ENCODE peak calls at places on chromosome 12, in six cellular contexts. K is adipocyte, A is fibroblast of lung, D is H1, W is prostate gland, B is lower lobe of right lung. I is an unnamed sample. For H3K4me1 and H3K36me3, the result is how much of the 10 kb centered on the place peaks cover.

GRCh38 chr12:127640181-127640886 is 626.6 kb upstream of the TMEM132C start:
- DNase-seq in K (no peak), A (peak), D (no peak), W (no peak), B (no peak), I (no peak)

GRCh38 chr12:49059385-49060232 is 985 bp downstream of the KMT2D start:
- DNase-seq in K (peak), A (peak), D (no peak), W (no peak), B (no peak), I (no peak)

GRCh38 chr12:96221391-96221790 is 27.2 kb downstream of the ELK3 start:
- DNase-seq in K (no peak), A (no peak), D (no peak), W (no peak), B (no peak), I (no peak)

GRCh38 chr12:91111366-91112321 is at the start of gene LUM:
- DNase-seq in K (peak), A (peak), D (no peak), W (no peak), B (no peak), I (no peak)

GRCh38 chr12:56645201-56645716 is 525 bp downstream of the ATP5F1B start:
- DNase-seq in K (peak), A (no peak), D (no peak), W (no peak), B (no peak), I (no peak)

GRCh38 chr12:132188451-132189298 is 44.4 kb downstream of the NOC4L start:
- DNase-seq in K (no peak), A (no peak), D (no peak), W (no peak), B (no peak), I (no peak)

GRCh38 chr12:43758728-43759563 is at the start of the genes IRAK4 and PUS7L:
- DNase-seq in K (peak), A (peak), D (no peak), W (peak), B (peak), I (peak)

GRCh38 chr12:128365831-128366231 is 98.9 kb downstream of the TMEM132C start:
- DNase-seq in K (peak), A (no peak), D (no peak), W (no peak), B (no peak), I (no peak)

DNA sequence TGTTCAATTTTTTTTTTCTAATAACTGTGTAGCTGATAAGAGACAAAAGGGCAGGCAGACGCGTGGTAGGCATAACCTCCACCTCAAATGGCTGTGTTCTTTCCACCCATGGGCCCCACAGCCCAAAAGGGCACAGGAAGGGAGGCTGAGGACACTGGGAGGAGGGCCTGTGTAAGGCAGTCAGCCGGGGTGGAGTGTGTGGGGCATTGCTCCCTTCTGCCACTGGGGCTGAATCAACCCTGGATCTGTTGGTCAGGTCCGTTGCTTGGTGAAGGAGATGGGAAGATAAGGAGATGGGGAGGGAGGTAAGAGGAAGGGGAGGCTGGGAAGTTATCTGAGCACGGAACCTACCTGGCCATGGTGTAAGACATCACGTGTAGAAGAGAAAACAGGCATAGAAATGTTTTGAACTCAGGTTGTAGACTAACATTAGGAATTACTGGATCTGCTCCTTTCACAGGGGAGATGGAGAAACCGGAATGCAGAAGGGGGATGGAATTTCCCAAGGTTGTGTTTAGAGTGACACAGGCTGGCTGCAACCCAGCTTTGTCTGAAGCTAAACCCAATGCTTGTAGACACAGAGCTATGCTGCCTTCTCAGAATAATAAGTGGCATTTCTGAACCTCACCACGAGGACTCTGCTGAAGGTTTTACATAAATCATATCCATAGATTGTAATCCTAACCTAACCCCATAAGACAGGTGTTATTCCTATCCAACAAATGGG is 138.5 kb upstream of the NOS1 start:
- DNase-seq in K (no peak), A (no peak), D (no peak), W (no peak), B (no peak), I (no peak)
- H3K4me1 ChIP-seq in K (under half), A (under half), D (under half), W (under half), B (under half), I (under half)

GRCh38 chr12:120186654-120187053 is 7.9 kb downstream of the GCN1 start:
- DNase-seq in K (no peak), A (no peak), D (no peak), W (no peak), B (no peak), I (no peak)

GRCh38 chr12:120190985-120191480 is 3.5 kb downstream of the GCN1 start:
- DNase-seq in K (no peak), A (no peak), D (no peak), W (no peak), B (no peak), I (no peak)

GRCh38 chr12:120194226-120194533 is 335 bp downstream of the GCN1 start:
- DNase-seq in K (no peak), A (no peak), D (no peak), W (no peak), B (no peak), I (no peak)

GRCh38 chr12:120194534-120195395 is at the start of gene GCN1:
- DNase-seq in K (peak), A (peak), D (peak), W (peak), B (peak), I (peak)

DNA sequence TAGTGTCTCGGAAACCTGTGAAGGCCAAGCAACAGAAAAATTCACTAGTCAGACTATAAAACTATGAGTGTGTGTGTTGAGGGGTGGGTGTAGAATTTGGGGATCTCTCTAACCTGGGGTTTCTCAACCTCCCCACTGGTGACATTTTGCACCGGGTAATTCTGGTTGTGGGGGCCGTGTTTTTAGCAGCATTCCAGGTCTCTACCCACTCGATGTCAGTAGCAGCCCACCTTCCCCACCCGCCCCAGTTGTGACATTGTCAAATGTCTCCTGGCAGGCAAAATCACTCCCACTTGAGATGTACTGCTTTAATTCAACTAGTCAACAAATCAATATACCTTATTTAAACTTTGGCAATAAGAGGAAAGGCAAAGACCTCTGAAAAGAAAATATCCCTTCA is 4.1 kb downstream of the GCN1 start:
- DNase-seq in K (no peak), A (no peak), D (no peak), W (no peak), B (no peak), I (no peak)
- H3K36me3 ChIP-seq in K (under half), A (under half), D (under half), W (under half), B (half or more), I (under half)

GRCh38 chr12:172732-173161 is 41.2 kb downstream of the SLC6A12 start:
- DNase-seq in K (no peak), A (no peak), D (no peak), W (no peak), B (no peak), I (no peak)

GRCh38 chr12:176321-177181 is 37.4 kb downstream of the SLC6A12 start:
- DNase-seq in K (peak), A (peak), D (no peak), W (no peak), B (no peak), I (peak)

GRCh38 chr12:175250-175649 is 38.7 kb downstream of the SLC6A12 start:
- DNase-seq in K (no peak), A (peak), D (no peak), W (no peak), B (no peak), I (no peak)

GRCh38 chr12:175759-176158 is 38.2 kb downstream of the SLC6A12 start:
- DNase-seq in K (no peak), A (no peak), D (no peak), W (no peak), B (no peak), I (no peak)

GRCh38 chr12:174596-174995 is 39.4 kb downstream of the SLC6A12 start:
- DNase-seq in K (no peak), A (no peak), D (no peak), W (no peak), B (no peak), I (no peak)
- H3K4me1 ChIP-seq in K (under half), A (under half), D (under half), W (under half), B (under half), I (under half)

GRCh38 chr12:106078358-106079025 is 60.3 kb downstream of the NUAK1 start:
- DNase-seq in K (peak), A (peak), D (no peak), W (no peak), B (no peak), I (no peak)
- H3K36me3 ChIP-seq in K (half or more), A (under half), D (under half), W (under half), B (under half), I (under half)

DNA sequence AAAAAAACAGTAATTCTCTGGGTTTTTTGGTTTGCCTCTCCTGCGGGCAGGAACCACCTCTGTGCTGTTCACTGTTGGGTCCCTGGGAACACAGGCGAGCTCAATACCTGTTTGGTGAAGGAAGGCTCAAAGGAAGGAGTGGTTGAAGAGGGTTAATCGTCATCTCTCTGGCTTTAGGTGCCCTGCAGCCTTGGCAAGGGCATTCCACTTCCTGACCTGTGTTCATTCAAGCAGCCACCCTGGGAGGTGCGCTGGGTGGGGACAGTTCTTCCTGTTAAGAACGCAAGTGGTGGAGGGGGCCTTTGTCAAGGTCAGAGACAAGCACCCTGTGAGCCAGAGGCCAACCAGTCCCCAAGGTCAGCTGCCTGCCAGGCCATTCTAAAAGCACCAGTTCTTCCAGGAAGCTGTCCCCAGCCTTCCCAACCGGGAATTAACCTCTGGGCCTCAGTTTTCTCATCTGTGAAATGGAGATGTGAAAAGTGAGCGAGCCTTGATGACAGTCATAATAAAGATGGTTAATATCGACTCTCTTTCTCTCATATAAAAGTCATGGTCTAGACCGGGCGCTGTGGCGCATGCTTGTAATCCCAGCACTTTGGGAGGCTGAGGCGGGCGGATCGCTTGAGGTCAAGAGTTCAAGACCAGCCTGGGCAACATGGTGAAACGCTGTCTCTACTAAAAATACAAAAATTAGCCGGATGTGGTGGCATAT is 6.3 kb downstream of the RHOF start:
- DNase-seq in K (no peak), A (no peak), D (no peak), W (no peak), B (no peak), I (no peak)
- H3K4me1 ChIP-seq in K (under half), A (under half), D (under half), W (under half), B (half or more), I (half or more)

GRCh38 chr12:124400124-124400523 is 105.2 kb downstream of the RFLNA start:
- DNase-seq in K (no peak), A (no peak), D (no peak), W (no peak), B (no peak), I (no peak)
- H3K36me3 ChIP-seq in K (under half), A (under half), D (under half), W (under half), B (half or more), I (under half)

GRCh38 chr12:79919762-79920161 is 15.1 kb downstream of the PPP1R12A start:
- DNase-seq in K (no peak), A (no peak), D (no peak), W (no peak), B (no peak), I (no peak)
- H3K4me1 ChIP-seq in K (under half), A (under half), D (under half), W (under half), B (under half), I (under half)

DNA sequence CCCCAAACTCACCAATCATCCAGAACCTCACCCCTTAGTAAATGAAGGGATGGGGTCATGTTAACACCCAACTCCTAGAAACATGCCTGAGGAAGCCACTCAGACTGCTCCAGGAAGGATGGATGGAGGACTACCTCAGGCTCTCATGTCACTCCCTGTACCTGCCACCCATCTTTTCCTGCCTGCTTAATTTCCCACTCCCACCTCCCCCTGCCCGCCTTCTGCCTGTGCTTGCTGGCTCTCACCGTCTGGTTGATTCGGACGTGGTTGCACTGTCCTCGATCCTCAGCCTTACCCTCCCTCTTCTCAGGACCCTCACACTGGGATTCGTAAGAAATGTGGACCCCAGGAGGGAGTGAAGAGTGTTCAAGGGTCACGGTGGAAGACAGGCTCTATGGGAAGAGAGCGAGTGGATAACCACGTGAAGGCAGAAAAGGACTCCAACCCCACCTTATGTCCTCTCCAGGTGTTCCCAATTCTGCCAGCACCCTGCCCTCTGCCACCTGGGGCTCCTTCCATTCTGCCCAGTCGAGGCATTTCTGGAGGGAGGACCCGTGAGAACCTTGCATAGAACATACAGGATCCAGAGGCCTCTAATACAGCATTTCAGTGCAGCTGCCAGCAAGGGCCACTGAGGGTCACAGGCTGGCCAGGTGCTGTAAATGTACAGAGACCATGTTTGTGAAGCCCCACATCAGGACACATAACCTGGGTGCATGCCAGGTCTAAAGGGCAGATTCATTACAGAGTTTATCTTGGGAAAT is 12.9 kb downstream of the ITGB7 start:
- DNase-seq in K (no peak), A (no peak), D (no peak), W (no peak), B (no peak), I (no peak)
- H3K36me3 ChIP-seq in K (under half), A (under half), D (under half), W (under half), B (under half), I (under half)

DNA sequence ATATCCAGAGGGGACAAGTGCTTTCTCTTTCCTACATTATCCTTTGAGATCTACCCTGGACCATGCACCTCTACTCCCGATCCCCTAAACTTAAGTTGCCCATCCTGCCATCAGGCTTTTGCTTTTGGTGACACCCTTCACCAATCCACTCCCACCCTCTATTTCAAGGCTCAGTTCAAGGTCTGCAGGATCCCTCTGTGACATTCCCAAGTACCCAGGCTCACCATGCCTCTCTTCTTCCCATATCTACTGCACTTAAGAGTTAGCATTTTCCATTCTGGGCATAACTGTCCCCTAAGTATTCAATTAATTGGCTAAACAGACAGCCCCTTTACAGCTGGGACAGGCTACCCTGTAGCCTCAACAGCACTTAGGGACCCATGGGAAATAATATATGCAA is 3.1 kb downstream of the NFYB start:
- DNase-seq in K (no peak), A (no peak), D (no peak), W (no peak), B (no peak), I (no peak)
- H3K4me1 ChIP-seq in K (under half), A (under half), D (under half), W (under half), B (half or more), I (under half)

I was measured in PC-9.